ENCODE peak calls at places on chromosomes 7 and 10, in nine cellular contexts. V, A, J, Q, N, P, B, C and O are unnamed samples.

GRCh38 chr7:98984126-98984525 is 105.8 kb downstream of the TRRAP start:
- DNase-seq in B (no peak), V (no peak), A (no peak), N (no peak), J (no peak), P (no peak), C (no peak), Q (no peak), O (no peak)

GRCh38 chr10:126373982-126374381 is 14.3 kb downstream of the ADAM12 start:
- DNase-seq in N (no peak), B (no peak), J (no peak), A (no peak), C (no peak), V (no peak), Q (no peak), P (no peak), O (no peak)

GRCh38 chr7:24572014-24572413 is 1.2 kb upstream of the PALS2 start:
- DNase-seq in V (no peak), B (no peak), A (no peak), C (no peak), P (no peak), N (no peak), J (no peak), Q (no peak), O (no peak)

GRCh38 chr10:130300608-130301025 is 164.4 kb downstream of the GLRX3 start:
- DNase-seq in V (no peak), B (no peak), J (no peak), Q (no peak), C (peak), A (peak), P (no peak), N (no peak), O (no peak)

GRCh38 chr7:134460000-134460399 is 1.1 kb upstream of the AKR1B1 start:
- DNase-seq in C (no peak), Q (no peak), J (no peak), N (no peak), B (no peak), P (no peak), A (no peak), V (peak), O (no peak)

GRCh38 chr7:30186725-30187124 is 51.9 kb downstream of the MTURN start:
- DNase-seq in P (no peak), A (no peak), C (no peak), V (no peak), Q (no peak), J (no peak), B (no peak), N (no peak), O (no peak)

GRCh38 chr10:84360634-84361365 is 32.4 kb downstream of the CCSER2 start:
- DNase-seq in J (no peak), N (peak), C (no peak), Q (peak), V (no peak), A (no peak), B (no peak), P (peak), O (no peak)

GRCh38 chr10:49363309-49364031 is 32.4 kb downstream of the DRGX start:
- DNase-seq in P (no peak), Q (no peak), B (peak), C (no peak), A (no peak), N (no peak), J (no peak), V (no peak), O (no peak)

GRCh38 chr10:113666682-113667252 is 2.9 kb upstream of the NRAP start:
- DNase-seq in J (no peak), V (no peak), P (no peak), Q (no peak), N (no peak), C (no peak), A (no peak), B (no peak), O (no peak)

GRCh38 chr7:80841566-80842478 is 77.0 kb downstream of the SEMA3C start:
- DNase-seq in Q (no peak), C (no peak), J (no peak), V (no peak), A (no peak), P (no peak), N (peak), B (no peak), O (peak)

GRCh38 chr10:111784936-111785465 is 398.6 kb downstream of the GPAM start:
- DNase-seq in C (no peak), N (peak), J (no peak), Q (no peak), B (no peak), P (no peak), V (no peak), A (no peak), O (no peak)

GRCh38 chr10:109911903-109912302 is 11.4 kb downstream of the XPNPEP1 start:
- DNase-seq in A (no peak), B (no peak), N (no peak), C (no peak), J (no peak), P (no peak), V (no peak), Q (no peak), O (no peak)

GRCh38 chr7:132218876-132219275 is 357.4 kb downstream of the PLXNA4 start:
- DNase-seq in C (no peak), B (no peak), J (no peak), A (no peak), P (no peak), V (no peak), Q (no peak), N (peak), O (no peak)

GRCh38 chr10:79246606-79247275 is 100.5 kb upstream of the PPIF start:
- DNase-seq in C (peak), Q (no peak), J (no peak), A (no peak), B (peak), N (no peak), V (no peak), P (no peak), O (no peak)

GRCh38 chr7:149144996-149145850 is 2.0 kb upstream of the ZNF398 start:
- DNase-seq in N (peak), Q (no peak), A (peak), C (no peak), P (peak), J (peak), V (no peak), B (no peak), O (peak)

GRCh38 chr7:55439627-55440026 is 74.5 kb downstream of the LANCL2 start:
- DNase-seq in V (no peak), J (no peak), C (no peak), N (no peak), A (no peak), P (peak), B (no peak), Q (no peak), O (no peak)

GRCh38 chr10:80454526-80455460 is 683 bp downstream of the TSPAN14 start:
- DNase-seq in J (no peak), C (peak), A (peak), V (no peak), Q (no peak), P (peak), N (peak), B (peak), O (no peak)

GRCh38 chr7:137940656-137941518 is 61.0 kb downstream of the CREB3L2 start:
- DNase-seq in Q (no peak), C (no peak), J (no peak), B (peak), A (peak), P (peak), N (no peak), V (no peak), O (no peak)

GRCh38 chr10:78296794-78297193 is 263.1 kb downstream of the RPS24 start:
- DNase-seq in C (no peak), P (no peak), V (no peak), J (no peak), B (no peak), A (no peak), Q (no peak), N (no peak), O (no peak)

GRCh38 chr10:93541402-93542357 is 24.8 kb upstream of the FFAR4 start:
- DNase-seq in N (peak), P (peak), A (peak), C (peak), B (peak), Q (no peak), V (no peak), J (peak), O (peak)

GRCh38 chr10:46787321-46787615 is 124.0 kb upstream of the PTPN20 start:
- DNase-seq in V (peak), C (no peak), A (peak), P (peak), N (no peak), B (peak), Q (no peak), J (no peak), O (no peak)

GRCh38 chr10:113207924-113208323 is 257.9 kb downstream of the TCF7L2 start:
- DNase-seq in J (no peak), A (no peak), C (no peak), N (no peak), B (no peak), V (no peak), Q (no peak), P (no peak), O (no peak)

DNA sequence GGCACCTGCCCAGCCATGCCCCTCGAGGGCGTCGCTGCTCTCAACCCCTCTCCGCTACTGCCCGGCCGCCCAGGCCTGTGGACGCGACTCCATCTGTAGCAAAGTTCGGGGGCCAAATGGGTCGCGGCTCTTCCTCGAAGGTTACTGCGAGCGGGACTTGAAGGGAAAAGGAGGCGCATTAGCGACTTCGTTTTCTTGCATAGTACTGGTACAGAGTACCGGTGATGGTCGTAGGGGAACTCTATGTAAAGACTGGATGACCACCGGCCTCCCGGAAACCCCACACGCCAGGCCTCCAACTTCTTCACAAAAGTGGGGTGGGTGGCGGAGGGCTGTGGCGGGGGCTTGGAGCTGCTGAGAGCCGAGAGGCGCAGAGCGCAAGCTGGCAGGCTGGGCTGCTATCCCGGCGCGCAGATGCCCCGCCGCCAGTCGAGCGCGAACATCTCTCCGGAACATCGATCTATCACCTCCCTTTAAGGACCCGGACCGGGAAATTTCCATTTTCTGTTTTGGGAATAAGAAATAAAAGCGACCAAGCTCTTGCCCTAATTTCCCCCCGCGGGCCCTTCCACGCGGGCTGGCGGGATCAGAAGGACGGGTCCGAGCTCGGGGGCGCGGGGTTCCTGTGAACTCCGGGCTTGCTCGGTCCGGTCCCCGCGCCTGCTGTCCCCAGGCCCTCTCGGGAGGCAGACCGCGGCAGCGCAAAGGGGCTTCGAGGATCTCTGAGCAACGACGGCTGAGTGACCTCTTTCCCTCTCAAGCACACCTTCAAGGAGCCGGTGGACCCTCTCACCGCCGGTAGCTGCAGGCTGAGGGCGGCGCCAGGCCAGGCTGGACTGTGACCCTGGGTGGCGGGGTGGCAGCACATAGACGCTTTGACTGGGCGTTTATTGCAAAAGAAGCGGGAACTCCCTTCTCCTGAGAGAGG is 12.2 kb upstream of the FEZF1 start:
- DNase-seq in P (no peak), Q (no peak), A (peak), C (no peak), N (peak), B (peak), V (no peak), J (no peak), O (no peak)
- H3K4me3 ChIP-seq in P (no peak), Q (no peak), A (no peak), C (peak), N (peak), B (peak), V (no peak), J (no peak), O (no peak)

GRCh38 chr7:50315739-50316671 is 11.5 kb downstream of the IKZF1 start:
- DNase-seq in B (no peak), V (no peak), Q (no peak), N (no peak), C (no peak), J (no peak), A (no peak), P (no peak), O (no peak)
- H3K4me3 ChIP-seq in B (no peak), V (no peak), Q (no peak), N (no peak), C (no peak), J (no peak), A (no peak), P (no peak), O (no peak)

GRCh38 chr10:125066704-125067447 is 93.5 kb downstream of the CTBP2 start:
- DNase-seq in P (no peak), A (no peak), N (no peak), C (peak), V (no peak), J (no peak), Q (no peak), B (no peak), O (no peak)

GRCh38 chr10:125067764-125068163 is 92.6 kb downstream of the CTBP2 start:
- DNase-seq in A (no peak), P (no peak), J (no peak), V (no peak), Q (no peak), B (no peak), N (no peak), C (no peak), O (no peak)

GRCh38 chr10:125062244-125063208 is 97.8 kb downstream of the CTBP2 start:
- DNase-seq in B (no peak), N (no peak), V (no peak), P (no peak), C (peak), A (no peak), Q (no peak), J (no peak), O (no peak)

GRCh38 chr10:125063256-125063945 is 97.0 kb downstream of the CTBP2 start:
- DNase-seq in C (peak), N (no peak), A (no peak), B (no peak), J (no peak), P (no peak), V (no peak), Q (peak), O (no peak)

GRCh38 chr10:125064681-125065492 is 95.5 kb downstream of the CTBP2 start:
- DNase-seq in A (peak), C (peak), N (peak), J (peak), V (no peak), Q (peak), P (peak), B (peak), O (no peak)
- H3K4me3 ChIP-seq in A (no peak), C (no peak), N (no peak), J (peak), V (no peak), Q (no peak), P (no peak), B (no peak), O (no peak)

GRCh38 chr7:6578114-6579084 is 1.1 kb downstream of the ZDHHC4 start:
- DNase-seq in J (no peak), A (no peak), P (peak), V (peak), Q (no peak), B (no peak), C (no peak), N (no peak), O (no peak)

GRCh38 chr7:6577369-6578113 is at the start of gene ZDHHC4:
- DNase-seq in A (peak), B (peak), J (peak), P (peak), Q (peak), N (peak), V (peak), C (peak), O (peak)

GRCh38 chr7:6575246-6576023 is 1.8 kb upstream of the ZDHHC4 start:
- DNase-seq in C (no peak), A (no peak), J (no peak), V (no peak), N (no peak), B (no peak), P (no peak), Q (no peak), O (no peak)

GRCh38 chr7:6579446-6579845 is 2.2 kb downstream of the ZDHHC4 start:
- DNase-seq in N (peak), A (no peak), B (no peak), J (no peak), Q (no peak), P (peak), V (no peak), C (no peak), O (no peak)

GRCh38 chr7:6576024-6576866 is 1.0 kb upstream of the ZDHHC4 start:
- DNase-seq in C (no peak), Q (no peak), A (no peak), B (peak), V (no peak), N (peak), P (peak), J (no peak), O (peak)
- H3K4me3 ChIP-seq in C (peak), Q (peak), A (no peak), B (peak), V (peak), N (no peak), P (no peak), J (peak), O (peak)